ENCODE peak calls at places on chromosomes 2 and 18, in six cellular contexts. One of them, this sample, is unnamed.

GRCh38 chr2:112938904-112939303 is 27.9 kb downstream of the IL37 start:
- DNase-seq in heart right ventricle: no peak
- DNase-seq in left ventricle myocardium inferior: no peak
- DNase-seq in dorsolateral prefrontal cortex: no peak
- DNase-seq in SK-N-SH: no peak
- DNase-seq in IMR-90: peak
- DNase-seq in this sample: no peak

GRCh38 chr2:69601179-69601612 is 42.3 kb downstream of the AAK1 start:
- DNase-seq in heart right ventricle: no peak
- DNase-seq in left ventricle myocardium inferior: no peak
- DNase-seq in dorsolateral prefrontal cortex: no peak
- DNase-seq in SK-N-SH: no peak
- DNase-seq in IMR-90: peak
- DNase-seq in this sample: no peak

GRCh38 chr2:143261986-143262784 is 133.0 kb downstream of the ARHGAP15 start:
- DNase-seq in heart right ventricle: no peak
- DNase-seq in left ventricle myocardium inferior: peak
- DNase-seq in dorsolateral prefrontal cortex: no peak
- DNase-seq in SK-N-SH: no peak
- DNase-seq in IMR-90: peak
- DNase-seq in this sample: peak

GRCh38 chr2:14072338-14072737 is 560.2 kb upstream of the LRATD1 start:
- DNase-seq in heart right ventricle: no peak
- DNase-seq in left ventricle myocardium inferior: no peak
- DNase-seq in dorsolateral prefrontal cortex: no peak
- DNase-seq in SK-N-SH: no peak
- DNase-seq in IMR-90: no peak
- DNase-seq in this sample: no peak

GRCh38 chr2:178330175-178331021 is 120.6 kb downstream of the PRKRA start:
- DNase-seq in heart right ventricle: no peak
- DNase-seq in left ventricle myocardium inferior: no peak
- DNase-seq in dorsolateral prefrontal cortex: no peak
- DNase-seq in SK-N-SH: no peak
- DNase-seq in IMR-90: no peak
- DNase-seq in this sample: no peak

GRCh38 chr2:149766339-149766738 is 178.8 kb upstream of the MMADHC start:
- DNase-seq in heart right ventricle: no peak
- DNase-seq in left ventricle myocardium inferior: no peak
- DNase-seq in dorsolateral prefrontal cortex: no peak
- DNase-seq in SK-N-SH: no peak
- DNase-seq in IMR-90: no peak
- DNase-seq in this sample: no peak

GRCh38 chr2:29522951-29523669 is 398.3 kb downstream of the ALK start:
- DNase-seq in heart right ventricle: no peak
- DNase-seq in left ventricle myocardium inferior: no peak
- DNase-seq in dorsolateral prefrontal cortex: no peak
- DNase-seq in SK-N-SH: no peak
- DNase-seq in IMR-90: peak
- DNase-seq in this sample: no peak

GRCh38 chr2:203328735-203329549 is 748 bp downstream of the ABI2 start:
- DNase-seq in heart right ventricle: peak
- DNase-seq in left ventricle myocardium inferior: peak
- DNase-seq in dorsolateral prefrontal cortex: peak
- DNase-seq in SK-N-SH: peak
- DNase-seq in IMR-90: peak
- DNase-seq in this sample: peak

GRCh38 chr18:13218376-13219011 is at the start of gene LDLRAD4:
- DNase-seq in heart right ventricle: peak
- DNase-seq in left ventricle myocardium inferior: peak
- DNase-seq in dorsolateral prefrontal cortex: no peak
- DNase-seq in SK-N-SH: peak
- DNase-seq in IMR-90: no peak
- DNase-seq in this sample: no peak

GRCh38 chr2:29293830-29294438 is 178.7 kb downstream of the CLIP4 start:
- DNase-seq in heart right ventricle: no peak
- DNase-seq in left ventricle myocardium inferior: no peak
- DNase-seq in dorsolateral prefrontal cortex: no peak
- DNase-seq in SK-N-SH: no peak
- DNase-seq in IMR-90: peak
- DNase-seq in this sample: peak

GRCh38 chr2:20452551-20452950 is 5.7 kb downstream of the RHOB start:
- DNase-seq in heart right ventricle: no peak
- DNase-seq in left ventricle myocardium inferior: no peak
- DNase-seq in dorsolateral prefrontal cortex: no peak
- DNase-seq in SK-N-SH: no peak
- DNase-seq in IMR-90: peak
- DNase-seq in this sample: no peak

GRCh38 chr2:37784759-37785149 is 113.3 kb upstream of the CDC42EP3 start:
- DNase-seq in heart right ventricle: no peak
- DNase-seq in left ventricle myocardium inferior: no peak
- DNase-seq in dorsolateral prefrontal cortex: no peak
- DNase-seq in SK-N-SH: no peak
- DNase-seq in IMR-90: no peak
- DNase-seq in this sample: no peak

GRCh38 chr2:156625360-156625995 is 189.3 kb downstream of the GPD2 start:
- DNase-seq in heart right ventricle: no peak
- DNase-seq in left ventricle myocardium inferior: peak
- DNase-seq in dorsolateral prefrontal cortex: no peak
- DNase-seq in SK-N-SH: no peak
- DNase-seq in IMR-90: no peak
- DNase-seq in this sample: no peak

GRCh38 chr2:230418341-230419016 is 2.5 kb downstream of the SP100 start:
- DNase-seq in heart right ventricle: no peak
- DNase-seq in left ventricle myocardium inferior: no peak
- DNase-seq in dorsolateral prefrontal cortex: no peak
- DNase-seq in SK-N-SH: no peak
- DNase-seq in IMR-90: peak
- DNase-seq in this sample: no peak

GRCh38 chr18:45156941-45157340 is 458.3 kb upstream of the SLC14A2 start:
- DNase-seq in heart right ventricle: no peak
- DNase-seq in left ventricle myocardium inferior: no peak
- DNase-seq in dorsolateral prefrontal cortex: no peak
- DNase-seq in SK-N-SH: no peak
- DNase-seq in IMR-90: peak
- DNase-seq in this sample: no peak

GRCh38 chr18:45155526-45155925 is 459.8 kb upstream of the SLC14A2 start:
- DNase-seq in heart right ventricle: no peak
- DNase-seq in left ventricle myocardium inferior: no peak
- DNase-seq in dorsolateral prefrontal cortex: no peak
- DNase-seq in SK-N-SH: no peak
- DNase-seq in IMR-90: no peak
- DNase-seq in this sample: no peak

GRCh38 chr18:45149712-45150111 is 465.6 kb upstream of the SLC14A2 start:
- DNase-seq in heart right ventricle: no peak
- DNase-seq in left ventricle myocardium inferior: no peak
- DNase-seq in dorsolateral prefrontal cortex: no peak
- DNase-seq in SK-N-SH: no peak
- DNase-seq in IMR-90: no peak
- DNase-seq in this sample: no peak

DNA sequence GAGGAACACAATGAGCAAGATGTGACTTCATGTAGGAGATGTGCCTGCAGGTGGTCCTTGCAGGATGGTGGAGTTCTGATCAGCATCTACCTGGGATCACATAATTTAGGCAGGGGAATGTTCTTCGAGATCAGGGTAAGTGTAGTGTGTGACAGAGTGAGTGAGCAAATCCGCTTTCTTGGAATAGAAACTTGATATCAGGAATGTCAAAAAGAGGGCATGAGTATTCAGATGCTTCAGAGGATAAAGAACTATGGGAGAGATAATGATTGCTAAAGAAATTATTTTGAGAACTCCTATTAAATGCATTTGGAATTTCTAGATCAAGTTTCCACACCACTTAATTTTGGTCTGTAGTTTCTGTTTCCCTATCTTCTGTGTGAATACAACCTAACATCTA is 463.6 kb upstream of the SLC14A2 start:
- DNase-seq in heart right ventricle: no peak
- DNase-seq in left ventricle myocardium inferior: no peak
- DNase-seq in dorsolateral prefrontal cortex: no peak
- DNase-seq in SK-N-SH: no peak
- DNase-seq in IMR-90: no peak
- DNase-seq in this sample: no peak
- H3K4me3 ChIP-seq in heart right ventricle: no peak
- H3K4me3 ChIP-seq in left ventricle myocardium inferior: no peak
- H3K4me3 ChIP-seq in dorsolateral prefrontal cortex: no peak
- H3K4me3 ChIP-seq in SK-N-SH: no peak
- H3K4me3 ChIP-seq in IMR-90: no peak
- H3K4me3 ChIP-seq in this sample: no peak

GRCh38 chr18:57436193-57436964 is 1.2 kb downstream of the ONECUT2 start:
- DNase-seq in heart right ventricle: no peak
- DNase-seq in left ventricle myocardium inferior: no peak
- DNase-seq in dorsolateral prefrontal cortex: no peak
- DNase-seq in SK-N-SH: peak
- DNase-seq in IMR-90: no peak
- DNase-seq in this sample: no peak

GRCh38 chr18:57437433-57437781 is 2.2 kb downstream of the ONECUT2 start:
- DNase-seq in heart right ventricle: no peak
- DNase-seq in left ventricle myocardium inferior: no peak
- DNase-seq in dorsolateral prefrontal cortex: no peak
- DNase-seq in SK-N-SH: peak
- DNase-seq in IMR-90: no peak
- DNase-seq in this sample: no peak

GRCh38 chr18:57437782-57438668 is 2.9 kb downstream of the ONECUT2 start:
- DNase-seq in heart right ventricle: no peak
- DNase-seq in left ventricle myocardium inferior: no peak
- DNase-seq in dorsolateral prefrontal cortex: peak
- DNase-seq in SK-N-SH: peak
- DNase-seq in IMR-90: peak
- DNase-seq in this sample: peak

GRCh38 chr18:57435851-57436192 is 648 bp downstream of the ONECUT2 start:
- DNase-seq in heart right ventricle: no peak
- DNase-seq in left ventricle myocardium inferior: no peak
- DNase-seq in dorsolateral prefrontal cortex: no peak
- DNase-seq in SK-N-SH: peak
- DNase-seq in IMR-90: no peak
- DNase-seq in this sample: no peak

DNA sequence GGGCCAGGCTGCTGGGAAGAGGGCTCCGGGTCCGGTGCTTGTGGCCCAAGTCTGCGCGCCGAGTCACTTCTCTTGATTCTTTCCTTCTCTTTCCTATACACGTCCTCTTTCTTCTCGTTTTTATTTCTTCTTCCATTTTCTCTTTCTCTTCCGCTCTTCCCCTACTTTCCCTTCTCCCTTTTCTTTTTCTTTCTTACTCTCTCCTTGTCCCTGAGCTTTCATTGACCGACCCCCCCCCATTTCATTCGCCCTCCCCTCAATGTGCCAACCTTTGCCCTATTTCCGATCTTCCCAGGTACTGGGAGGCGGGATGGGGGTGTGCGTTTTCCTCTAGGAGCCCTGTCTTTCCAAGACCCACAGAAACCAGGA is 1.8 kb downstream of the ONECUT2 start:
- DNase-seq in heart right ventricle: no peak
- DNase-seq in left ventricle myocardium inferior: no peak
- DNase-seq in dorsolateral prefrontal cortex: no peak
- DNase-seq in SK-N-SH: no peak
- DNase-seq in IMR-90: no peak
- DNase-seq in this sample: no peak
- H3K4me3 ChIP-seq in heart right ventricle: no peak
- H3K4me3 ChIP-seq in left ventricle myocardium inferior: peak
- H3K4me3 ChIP-seq in dorsolateral prefrontal cortex: peak
- H3K4me3 ChIP-seq in SK-N-SH: peak
- H3K4me3 ChIP-seq in IMR-90: no peak
- H3K4me3 ChIP-seq in this sample: no peak

GRCh38 chr2:234495801-234496441 is 960 bp downstream of the ARL4C start:
- DNase-seq in heart right ventricle: peak
- DNase-seq in left ventricle myocardium inferior: peak
- DNase-seq in dorsolateral prefrontal cortex: peak
- DNase-seq in SK-N-SH: peak
- DNase-seq in IMR-90: peak
- DNase-seq in this sample: peak

GRCh38 chr2:234496835-234497591 is at the start of gene ARL4C:
- DNase-seq in heart right ventricle: peak
- DNase-seq in left ventricle myocardium inferior: peak
- DNase-seq in dorsolateral prefrontal cortex: peak
- DNase-seq in SK-N-SH: peak
- DNase-seq in IMR-90: peak
- DNase-seq in this sample: peak

GRCh38 chr2:234495076-234495800 is 1.6 kb downstream of the ARL4C start:
- DNase-seq in heart right ventricle: no peak
- DNase-seq in left ventricle myocardium inferior: no peak
- DNase-seq in dorsolateral prefrontal cortex: no peak
- DNase-seq in SK-N-SH: peak
- DNase-seq in IMR-90: peak
- DNase-seq in this sample: no peak

GRCh38 chr2:234496442-234496834 is 443 bp downstream of the ARL4C start:
- DNase-seq in heart right ventricle: peak
- DNase-seq in left ventricle myocardium inferior: no peak
- DNase-seq in dorsolateral prefrontal cortex: peak
- DNase-seq in SK-N-SH: peak
- DNase-seq in IMR-90: no peak
- DNase-seq in this sample: peak

GRCh38 chr2:234497592-234498023 is 727 bp upstream of the ARL4C start:
- DNase-seq in heart right ventricle: no peak
- DNase-seq in left ventricle myocardium inferior: no peak
- DNase-seq in dorsolateral prefrontal cortex: no peak
- DNase-seq in SK-N-SH: no peak
- DNase-seq in IMR-90: no peak
- DNase-seq in this sample: no peak
- H3K4me3 ChIP-seq in heart right ventricle: peak
- H3K4me3 ChIP-seq in left ventricle myocardium inferior: peak
- H3K4me3 ChIP-seq in dorsolateral prefrontal cortex: peak
- H3K4me3 ChIP-seq in SK-N-SH: peak
- H3K4me3 ChIP-seq in IMR-90: peak
- H3K4me3 ChIP-seq in this sample: no peak

DNA sequence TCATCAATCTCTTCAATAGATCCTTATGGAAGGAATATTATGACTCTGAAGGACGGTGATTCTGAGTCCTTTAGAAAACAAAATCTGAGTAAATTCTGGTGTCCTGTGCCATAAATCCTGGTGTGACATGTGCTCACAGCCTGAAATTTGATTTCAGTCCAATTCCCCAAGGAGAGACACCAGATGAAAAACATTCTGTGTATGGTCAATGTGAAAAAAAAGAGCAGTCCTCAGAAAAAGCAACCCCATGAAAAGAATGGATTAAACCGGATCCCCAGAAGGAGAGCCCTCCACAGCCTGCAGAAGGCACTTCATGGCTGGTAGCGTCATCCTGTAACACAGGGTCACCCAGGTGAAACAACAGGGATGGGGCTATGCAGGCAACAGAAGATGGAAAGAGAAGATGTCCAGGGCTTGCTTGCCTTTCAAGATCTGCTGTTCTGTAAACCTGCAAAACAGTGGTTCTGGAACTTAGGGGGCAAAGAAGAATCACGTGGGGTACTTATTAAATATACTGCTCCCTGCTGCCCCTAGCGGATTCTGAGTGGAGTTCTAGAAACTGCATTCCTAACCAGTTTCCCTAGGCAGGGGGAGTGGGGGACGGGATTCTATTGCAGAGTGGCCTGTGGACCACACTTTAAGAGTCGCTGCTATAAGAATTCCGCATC is 118.8 kb upstream of the ARL5A start:
- DNase-seq in heart right ventricle: no peak
- DNase-seq in left ventricle myocardium inferior: no peak
- DNase-seq in dorsolateral prefrontal cortex: no peak
- DNase-seq in SK-N-SH: peak
- DNase-seq in IMR-90: peak
- DNase-seq in this sample: peak
- H3K4me3 ChIP-seq in heart right ventricle: peak
- H3K4me3 ChIP-seq in left ventricle myocardium inferior: peak
- H3K4me3 ChIP-seq in dorsolateral prefrontal cortex: no peak
- H3K4me3 ChIP-seq in SK-N-SH: peak
- H3K4me3 ChIP-seq in IMR-90: no peak
- H3K4me3 ChIP-seq in this sample: no peak